ENCODE peak calls at places on chromosomes 1 and 21, in seven cellular contexts. F is K562, U is OCI-LY7, V is ovary, R is PC-3, C is stomach, B is heart right ventricle. O is an unnamed sample. For H3K4me1, the result is how much of the 10 kb centered on the place peaks cover.

GRCh38 chr1:185880330-185880729 is 146.1 kb downstream of the HMCN1 start:
- DNase-seq in F (no peak), U (no peak), V (no peak), R (no peak), C (no peak), B (no peak), O (no peak)

GRCh38 chr1:157135646-157136045 is 2.5 kb downstream of the ETV3 start:
- DNase-seq in F (no peak), U (no peak), V (no peak), R (no peak), C (no peak), B (no peak), O (no peak)

GRCh38 chr1:203340112-203340804 is 10.7 kb downstream of the FMOD start:
- DNase-seq in F (peak), U (peak), V (peak), R (peak), C (peak), B (peak), O (peak)

GRCh38 chr1:183777359-183777758 is 27.6 kb upstream of the RGL1 start:
- DNase-seq in F (no peak), U (no peak), V (no peak), R (no peak), C (no peak), B (no peak), O (no peak)

GRCh38 chr1:181181792-181182585 is 93.5 kb downstream of the IER5 start:
- DNase-seq in F (no peak), U (no peak), V (no peak), R (no peak), C (no peak), B (no peak), O (no peak)

GRCh38 chr1:64162151-64162550 is 41.3 kb upstream of the UBE2U start:
- DNase-seq in F (no peak), U (no peak), V (no peak), R (no peak), C (no peak), B (no peak), O (no peak)

GRCh38 chr1:91731815-91732214 is 154.1 kb downstream of the TGFBR3 start:
- DNase-seq in F (no peak), U (no peak), V (no peak), R (peak), C (no peak), B (no peak), O (peak)

GRCh38 chr1:27574001-27574781 is 29.8 kb downstream of the AHDC1 start:
- DNase-seq in F (no peak), U (no peak), V (no peak), R (no peak), C (no peak), B (peak), O (no peak)

GRCh38 chr1:225343618-225344017 is 84.2 kb downstream of the LBR start:
- DNase-seq in F (no peak), U (peak), V (no peak), R (peak), C (no peak), B (no peak), O (no peak)

GRCh38 chr1:163537809-163538208 is 216.1 kb downstream of the NUF2 start:
- DNase-seq in F (no peak), U (no peak), V (no peak), R (no peak), C (no peak), B (no peak), O (no peak)

GRCh38 chr1:23800396-23801337 is at the start of gene GALE:
- DNase-seq in F (peak), U (peak), V (peak), R (peak), C (peak), B (peak), O (peak)

GRCh38 chr1:22373252-22373651 is 78.4 kb upstream of the ZBTB40 start:
- DNase-seq in F (no peak), U (no peak), V (no peak), R (no peak), C (no peak), B (no peak), O (no peak)

GRCh38 chr1:232472485-232473041 is 157.4 kb downstream of the SIPA1L2 start:
- DNase-seq in F (no peak), U (no peak), V (no peak), R (peak), C (no peak), B (no peak), O (peak)

GRCh38 chr1:21294266-21295058 is 4.2 kb upstream of the ECE1 start:
- DNase-seq in F (no peak), U (peak), V (no peak), R (peak), C (peak), B (no peak), O (no peak)

GRCh38 chr1:25864434-25864833 is 5.2 kb upstream of the AUNIP start:
- DNase-seq in F (no peak), U (no peak), V (no peak), R (no peak), C (no peak), B (no peak), O (no peak)

GRCh38 chr1:183776731-183777130 is 28.2 kb upstream of the RGL1 start:
- DNase-seq in F (no peak), U (no peak), V (no peak), R (no peak), C (no peak), B (no peak), O (peak)

GRCh38 chr21:16194851-16195251 is 465.1 kb downstream of the USP25 start:
- DNase-seq in F (no peak), U (no peak), V (no peak), R (no peak), C (no peak), B (no peak), O (peak)

GRCh38 chr1:23732363-23733224 is 10.7 kb upstream of the ELOA start:
- DNase-seq in F (no peak), U (no peak), V (no peak), R (peak), C (no peak), B (no peak), O (peak)

GRCh38 chr1:159421821-159422220 is 10.2 kb upstream of the OR10J4 start:
- DNase-seq in F (no peak), U (no peak), V (no peak), R (no peak), C (no peak), B (no peak), O (no peak)

GRCh38 chr1:72557446-72558049 is 275.2 kb upstream of the NEGR1 start:
- DNase-seq in F (no peak), U (no peak), V (no peak), R (peak), C (no peak), B (no peak), O (peak)

GRCh38 chr1:232011961-232012360 is 385.4 kb downstream of the DISC1 start:
- DNase-seq in F (no peak), U (no peak), V (no peak), R (no peak), C (no peak), B (no peak), O (peak)

GRCh38 chr1:166167395-166167922 is 658 bp upstream of the FAM78B start:
- DNase-seq in F (no peak), U (no peak), V (no peak), R (no peak), C (no peak), B (no peak), O (no peak)

GRCh38 chr1:179128520-179128919 is 46.6 kb downstream of the TOR3A start:
- DNase-seq in F (no peak), U (no peak), V (no peak), R (peak), C (peak), B (no peak), O (no peak)

GRCh38 chr1:61247881-61248752 is 165.8 kb downstream of the NFIA start:
- DNase-seq in F (no peak), U (no peak), V (no peak), R (no peak), C (no peak), B (no peak), O (no peak)

GRCh38 chr1:54679706-54680105 is 36.0 kb upstream of the TTC4 start:
- DNase-seq in F (no peak), U (no peak), V (no peak), R (no peak), C (no peak), B (no peak), O (no peak)

GRCh38 chr1:160437432-160438319 is 37.3 kb downstream of the VANGL2 start:
- DNase-seq in F (no peak), U (peak), V (no peak), R (no peak), C (no peak), B (no peak), O (no peak)

GRCh38 chr1:1013922-1014617 is 773 bp downstream of the ISG15 start:
- DNase-seq in F (no peak), U (peak), V (no peak), R (peak), C (peak), B (no peak), O (no peak)

GRCh38 chr1:85617582-85618237 is 37.1 kb downstream of the CCN1 start:
- DNase-seq in F (no peak), U (no peak), V (no peak), R (no peak), C (no peak), B (no peak), O (peak)

GRCh38 chr1:53117836-53118235 is 24.6 kb downstream of the SLC1A7 start:
- DNase-seq in F (no peak), U (no peak), V (no peak), R (no peak), C (no peak), B (no peak), O (no peak)

GRCh38 chr1:29171521-29171920 is 10.2 kb downstream of the SRSF4 start:
- DNase-seq in F (no peak), U (no peak), V (no peak), R (no peak), C (no peak), B (no peak), O (no peak)

GRCh38 chr1:2810899-2811525 is 9.5 kb upstream of the TTC34 start:
- DNase-seq in F (no peak), U (no peak), V (no peak), R (no peak), C (no peak), B (no peak), O (no peak)

GRCh38 chr1:89040315-89040626 is 17.6 kb upstream of the GBP3 start:
- DNase-seq in F (no peak), U (no peak), V (no peak), R (no peak), C (no peak), B (no peak), O (no peak)

GRCh38 chr1:155794605-155795265 is 62.3 kb downstream of the GON4L start:
- DNase-seq in F (no peak), U (no peak), V (no peak), R (no peak), C (no peak), B (no peak), O (no peak)

DNA sequence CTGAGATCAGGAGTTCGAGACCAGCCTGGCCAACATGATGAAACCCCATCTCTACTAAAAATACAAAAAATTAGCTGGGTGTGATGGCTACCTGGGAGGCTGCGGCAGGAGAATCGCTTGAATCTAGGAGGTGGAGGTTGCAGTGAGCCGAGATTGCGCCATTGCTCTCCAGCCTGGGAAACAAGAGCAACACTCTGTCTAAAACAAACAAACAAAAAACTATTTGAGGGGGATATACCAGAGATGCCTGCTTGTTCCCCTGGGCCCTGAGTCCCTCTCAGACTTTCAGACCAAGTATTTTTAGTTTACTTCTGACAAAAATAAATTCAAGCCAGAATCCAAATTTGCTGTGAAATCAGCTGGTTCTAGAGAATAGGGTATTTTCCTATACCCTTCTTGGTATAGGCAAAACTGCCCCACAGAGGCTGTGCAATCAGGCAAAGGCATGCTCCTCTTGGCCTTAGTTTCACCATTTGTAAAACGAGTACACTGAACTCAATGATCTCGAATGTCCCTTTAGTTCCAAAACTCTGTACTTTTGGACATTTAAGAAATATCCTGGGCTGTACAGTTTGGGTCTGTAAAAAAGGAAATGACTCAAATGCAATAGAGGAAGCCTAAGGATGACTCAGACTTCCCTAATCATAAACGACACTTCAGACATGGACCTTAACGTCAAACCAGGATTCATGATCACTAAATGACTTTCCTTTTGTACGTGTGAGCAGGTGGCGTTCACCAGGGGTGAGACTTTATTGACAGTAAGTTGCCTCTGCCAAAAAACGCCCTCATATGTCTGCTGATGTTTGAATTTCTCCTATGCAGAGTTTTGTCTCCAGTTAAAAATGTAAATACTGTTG is 16.1 kb downstream of the ENSA start:
- DNase-seq in F (peak), U (peak), V (no peak), R (peak), C (no peak), B (no peak), O (peak)
- H3K4me3 ChIP-seq in F (no peak), U (no peak), V (no peak), R (peak), C (no peak), B (peak), O (no peak)

GRCh38 chr21:17461014-17461413 is 51.8 kb upstream of the CXADR start:
- DNase-seq in F (no peak), U (no peak), V (peak), R (peak), C (no peak), B (no peak), O (peak)

GRCh38 chr21:17458279-17458678 is 54.6 kb upstream of the CXADR start:
- DNase-seq in F (no peak), U (no peak), V (no peak), R (no peak), C (no peak), B (no peak), O (no peak)

GRCh38 chr21:17461582-17461981 is 51.3 kb upstream of the CXADR start:
- DNase-seq in F (no peak), U (no peak), V (no peak), R (peak), C (no peak), B (no peak), O (peak)

GRCh38 chr21:17462276-17462981 is 50.4 kb upstream of the CXADR start:
- DNase-seq in F (no peak), U (no peak), V (no peak), R (peak), C (peak), B (no peak), O (peak)

DNA sequence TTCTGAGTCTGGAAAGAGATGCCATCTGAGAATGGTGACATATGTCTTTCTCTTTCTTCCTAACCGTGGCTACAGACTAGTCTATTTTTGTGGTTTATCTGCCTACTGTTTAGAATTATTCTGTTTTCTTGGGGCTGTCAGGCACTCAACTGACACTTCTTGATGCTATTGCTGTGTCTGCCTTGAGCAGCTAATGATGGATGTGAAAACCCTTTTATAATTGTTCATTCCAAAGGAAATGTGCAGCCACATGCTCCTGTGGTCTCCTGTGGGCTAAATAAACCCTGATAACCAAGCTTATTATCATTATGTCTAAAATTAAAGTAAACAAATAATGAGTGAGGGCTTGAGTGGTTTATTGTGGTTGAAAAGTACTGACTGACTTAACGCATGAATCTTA is 52.7 kb upstream of the CXADR start:
- DNase-seq in F (no peak), U (no peak), V (no peak), R (no peak), C (no peak), B (no peak), O (peak)
- H3K4me1 ChIP-seq in F (under half), U (under half), V (under half), R (under half), C (under half), B (under half), O (under half)

GRCh38 chr1:204434116-204434755 is 22.6 kb upstream of the PPP1R15B start:
- DNase-seq in F (no peak), U (no peak), V (no peak), R (no peak), C (no peak), B (no peak), O (no peak)

GRCh38 chr1:204437796-204438570 is 26.4 kb upstream of the PPP1R15B start:
- DNase-seq in F (no peak), U (no peak), V (no peak), R (no peak), C (no peak), B (no peak), O (no peak)

GRCh38 chr1:204435886-204436271 is 24.3 kb upstream of the PPP1R15B start:
- DNase-seq in F (no peak), U (no peak), V (no peak), R (no peak), C (no peak), B (no peak), O (peak)

GRCh38 chr1:204432708-204433107 is 21.1 kb upstream of the PPP1R15B start:
- DNase-seq in F (no peak), U (no peak), V (no peak), R (no peak), C (no peak), B (no peak), O (no peak)

GRCh38 chr1:204435246-204435885 is 23.7 kb upstream of the PPP1R15B start:
- DNase-seq in F (no peak), U (no peak), V (no peak), R (no peak), C (no peak), B (no peak), O (peak)
- H3K4me3 ChIP-seq in F (no peak), U (no peak), V (no peak), R (no peak), C (no peak), B (no peak), O (no peak)

GRCh38 chr1:175132456-175132855 is 60.1 kb downstream of the KIAA0040 start:
- DNase-seq in F (no peak), U (no peak), V (no peak), R (peak), C (no peak), B (no peak), O (peak)
- H3K4me1 ChIP-seq in F (under half), U (under half), V (under half), R (under half), C (half or more), B (under half), O (under half)

DNA sequence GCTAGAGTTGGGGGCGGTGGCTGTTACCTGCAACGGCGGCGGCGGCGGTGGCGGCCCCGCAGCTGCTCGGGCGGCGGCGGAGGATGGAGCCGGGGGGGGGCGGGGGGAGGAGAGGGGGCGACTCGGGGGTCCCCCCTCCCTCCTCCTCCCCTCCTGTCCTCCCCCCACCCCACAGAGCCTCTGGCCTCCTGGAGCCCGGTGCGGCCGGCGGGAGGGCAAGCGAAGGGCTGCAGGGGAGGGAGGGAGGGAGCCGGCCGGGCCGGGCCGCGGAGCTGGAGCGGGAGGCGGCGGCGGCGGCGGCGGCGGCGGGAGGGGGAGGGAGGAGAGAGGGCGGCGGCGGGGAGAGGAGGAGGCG is at the start of gene AKT3:
- DNase-seq in F (no peak), U (no peak), V (peak), R (no peak), C (peak), B (no peak), O (no peak)
- H3K4me3 ChIP-seq in F (peak), U (peak), V (peak), R (peak), C (peak), B (peak), O (peak)

GRCh38 chr1:40926441-40926840 is 53.1 kb upstream of the CTPS1 start:
- DNase-seq in F (no peak), U (no peak), V (no peak), R (no peak), C (no peak), B (no peak), O (no peak)
- H3K4me1 ChIP-seq in F (under half), U (under half), V (under half), R (under half), C (under half), B (under half), O (under half)

GRCh38 chr21:45590726-45591618 is 48.7 kb upstream of the SLC19A1 start:
- DNase-seq in F (peak), U (peak), V (peak), R (peak), C (no peak), B (peak), O (no peak)
- H3K4me3 ChIP-seq in F (peak), U (peak), V (peak), R (peak), C (peak), B (peak), O (no peak)

GRCh38 chr1:19313961-19314882 is 2.1 kb downstream of the SLC66A1 start:
- DNase-seq in F (no peak), U (peak), V (no peak), R (no peak), C (no peak), B (no peak), O (no peak)

GRCh38 chr1:19317126-19317910 is 5.2 kb downstream of the SLC66A1 start:
- DNase-seq in F (no peak), U (no peak), V (no peak), R (no peak), C (no peak), B (no peak), O (no peak)

GRCh38 chr1:19313636-19313959 is 1.5 kb downstream of the SLC66A1 start:
- DNase-seq in F (peak), U (no peak), V (no peak), R (peak), C (no peak), B (no peak), O (no peak)

GRCh38 chr1:19312782-19313635 is 883 bp downstream of the SLC66A1 start:
- DNase-seq in F (no peak), U (peak), V (no peak), R (no peak), C (no peak), B (no peak), O (no peak)

DNA sequence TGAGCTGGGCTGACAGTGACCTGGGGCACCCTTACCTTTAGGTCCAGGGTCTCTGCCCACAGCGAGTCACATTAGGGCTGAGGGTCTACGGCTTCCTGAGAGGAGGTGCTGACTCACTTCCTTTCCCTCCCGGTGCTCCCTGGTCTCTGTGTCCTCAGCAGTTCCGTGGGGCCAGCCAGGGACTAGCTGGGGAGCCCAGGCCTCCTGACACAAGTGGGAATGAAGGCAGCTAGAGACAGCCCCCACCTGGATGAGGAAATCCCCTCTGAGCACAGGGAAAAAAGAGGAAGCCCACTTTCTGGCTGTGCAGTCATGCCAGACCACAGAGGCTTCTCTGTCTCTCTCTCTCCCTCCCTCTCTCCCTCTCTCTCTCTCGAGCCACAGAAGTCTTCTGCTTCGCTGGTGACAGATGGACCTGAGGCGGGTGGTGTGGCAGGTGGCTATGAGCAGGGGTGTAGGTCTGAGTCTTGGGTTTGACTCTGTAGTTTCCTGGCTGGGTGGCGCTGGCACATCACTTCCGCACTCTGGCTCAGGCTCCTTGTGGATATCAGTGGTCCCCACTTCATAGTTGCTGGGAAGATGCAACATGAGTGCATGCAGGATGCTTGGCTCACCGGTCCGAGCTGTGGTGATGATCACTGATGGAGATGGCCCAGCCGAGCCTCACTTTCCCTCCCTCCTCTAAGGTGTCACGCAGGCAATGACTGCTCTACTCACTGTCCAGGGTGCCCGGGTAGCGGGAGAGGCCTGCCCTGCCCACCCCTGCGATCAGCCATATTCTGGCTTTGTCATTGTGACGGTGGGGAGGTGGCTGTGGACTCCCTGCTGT is 3.5 kb downstream of the SLC66A1 start:
- DNase-seq in F (no peak), U (peak), V (no peak), R (peak), C (no peak), B (no peak), O (peak)
- H3K4me1 ChIP-seq in F (half or more), U (half or more), V (under half), R (under half), C (half or more), B (under half), O (under half)

O was measured in astrocyte.